ENCODE peak calls at places on chromosomes 16 and 17, in four cellular contexts. M, V, X and H are unnamed samples.

GRCh38 chr16:68079616-68080344 is 5.4 kb upstream of the NFATC3 start:
- DNase-seq in M (no peak), X (no peak), V (no peak), H (no peak)

GRCh38 chr16:55898592-55898991 is 23.4 kb upstream of the CES5A start:
- DNase-seq in X (no peak), M (no peak), V (no peak), H (no peak)

GRCh38 chr17:81011951-81012350 is 20.3 kb downstream of the CHMP6 start:
- DNase-seq in X (no peak), V (no peak), M (no peak), H (no peak)

GRCh38 chr16:80417706-80418105 is 123.1 kb upstream of the DYNLRB2 start:
- DNase-seq in M (no peak), V (no peak), X (no peak), H (no peak)

GRCh38 chr17:82412535-82413520 is 5.3 kb upstream of the HEXD start:
- DNase-seq in V (no peak), X (no peak), M (no peak), H (no peak)

GRCh38 chr17:55462711-55463110 is 41.1 kb upstream of the MMD start:
- DNase-seq in M (no peak), X (no peak), V (no peak), H (no peak)

GRCh38 chr17:34741967-34742366 is 162.6 kb downstream of the TMEM132E start:
- DNase-seq in X (no peak), V (no peak), M (peak), H (peak)

GRCh38 chr17:45020354-45021138 is 30.9 kb downstream of the DCAKD start:
- DNase-seq in V (peak), M (peak), X (no peak), H (peak)

GRCh38 chr17:3557768-3558583 is at the start of gene TRPV3:
- DNase-seq in X (no peak), M (peak), V (no peak), H (no peak)

GRCh38 chr17:15941781-15942180 is 3.1 kb upstream of the ADORA2B start:
- DNase-seq in V (no peak), X (no peak), M (no peak), H (no peak)

GRCh38 chr17:50051082-50051576 is 4.8 kb upstream of the ITGA3 start:
- DNase-seq in X (no peak), V (peak), M (peak), H (peak)

GRCh38 chr17:247767-248166 is 66.3 kb upstream of the DOC2B start:
- DNase-seq in X (no peak), V (no peak), M (no peak), H (no peak)

GRCh38 chr17:68800731-68801130 is 154.5 kb downstream of the ABCA8 start:
- DNase-seq in M (no peak), V (peak), X (no peak), H (no peak)

GRCh38 chr16:4109250-4109736 is 6.9 kb downstream of the ADCY9 start:
- DNase-seq in M (no peak), V (no peak), X (no peak), H (peak)

GRCh38 chr17:3911271-3912053 is 4.8 kb downstream of the P2RX1 start:
- DNase-seq in V (no peak), X (no peak), M (peak), H (peak)

GRCh38 chr17:71187145-71187878 is 933.5 kb upstream of the SOX9 start:
- DNase-seq in M (no peak), X (no peak), V (no peak), H (no peak)

GRCh38 chr17:71192039-71192555 is 928.7 kb upstream of the SOX9 start:
- DNase-seq in X (no peak), M (no peak), V (no peak), H (no peak)

GRCh38 chr17:71192848-71193247 is 928.0 kb upstream of the SOX9 start:
- DNase-seq in V (peak), M (no peak), X (no peak), H (no peak)

GRCh38 chr17:71188811-71189492 is 931.9 kb upstream of the SOX9 start:
- DNase-seq in X (no peak), M (no peak), V (peak), H (no peak)

DNA sequence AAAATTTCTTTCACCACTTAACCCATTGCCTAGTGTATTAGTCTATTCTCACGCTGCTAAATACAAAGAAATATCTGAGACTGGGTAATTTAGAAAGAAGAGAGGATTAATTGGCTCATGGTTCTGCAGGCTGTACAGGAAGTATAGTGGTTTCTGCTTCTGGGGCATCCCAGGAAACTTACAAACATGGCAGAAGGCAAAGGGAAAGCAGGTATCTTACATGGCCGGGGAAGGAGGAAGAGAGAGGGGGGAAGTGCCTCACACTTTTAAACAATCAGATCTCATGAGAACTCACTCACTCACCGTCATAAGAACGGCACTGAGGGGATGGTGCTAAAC is 931.4 kb upstream of the SOX9 start:
- DNase-seq in X (no peak), V (no peak), M (no peak), H (no peak)
- H4K5ac ChIP-seq in X (no peak), V (peak), M (no peak), H (no peak)

DNA sequence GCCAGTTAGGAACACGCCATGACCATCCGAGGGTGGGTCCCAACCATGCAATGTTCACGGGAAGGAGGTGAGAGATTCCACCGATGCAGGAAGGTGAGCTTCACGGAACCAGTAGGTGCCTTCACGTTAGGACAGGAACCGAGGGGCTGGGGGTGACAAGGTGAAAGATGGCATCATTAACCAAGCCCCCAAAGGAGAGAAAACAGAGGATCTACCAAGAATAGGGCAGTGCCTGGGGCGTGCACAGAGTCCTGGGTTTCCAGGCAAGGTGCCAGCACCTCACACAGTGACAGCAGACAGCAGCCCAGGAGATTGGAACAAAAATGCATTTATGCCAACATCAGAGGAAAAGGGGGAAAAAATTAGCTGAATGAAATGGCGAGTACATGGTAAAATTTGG is 137.9 kb downstream of the GSG1L start:
- DNase-seq in X (no peak), V (no peak), M (no peak), H (no peak)
- H4K5ac ChIP-seq in X (no peak), V (no peak), M (no peak), H (no peak)

GRCh38 chr17:14123579-14124278 is 54.4 kb downstream of the COX10 start:
- DNase-seq in V (no peak), X (no peak), M (no peak), H (no peak)

GRCh38 chr17:14121952-14122351 is 52.6 kb downstream of the COX10 start:
- DNase-seq in V (no peak), M (no peak), X (no peak), H (no peak)

GRCh38 chr17:14124854-14125253 is 55.5 kb downstream of the COX10 start:
- DNase-seq in V (no peak), M (no peak), X (no peak), H (no peak)

DNA sequence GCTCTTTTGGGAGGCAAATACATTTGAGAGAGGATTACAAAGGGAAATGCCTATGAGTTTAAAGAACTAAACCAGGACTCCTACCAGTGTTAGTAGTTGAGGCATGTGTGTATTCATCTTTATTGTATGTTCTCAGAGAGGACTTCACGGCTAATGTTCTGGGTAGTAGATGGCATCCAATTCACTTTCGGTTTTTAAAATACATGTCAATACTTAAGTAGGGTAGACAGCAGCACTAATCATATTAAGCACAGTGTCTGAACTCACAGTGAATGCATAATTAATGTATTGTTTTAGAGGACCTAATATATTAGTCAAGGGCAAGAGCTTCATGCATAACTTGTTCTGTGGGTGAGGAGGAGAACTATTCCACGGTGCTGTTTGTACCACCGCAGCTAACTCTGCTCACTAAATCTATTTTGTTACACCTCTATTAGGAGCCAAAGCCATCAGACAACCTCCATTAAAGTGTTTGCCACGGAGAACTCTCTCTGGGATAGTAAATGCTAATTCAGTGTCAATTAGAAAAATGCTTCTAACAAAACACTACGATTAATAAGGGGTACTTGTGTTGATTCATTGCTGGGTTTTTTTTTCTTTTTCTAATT is 56.3 kb downstream of the COX10 start:
- DNase-seq in V (no peak), M (no peak), X (no peak), H (no peak)
- H4K5ac ChIP-seq in V (no peak), M (no peak), X (no peak), H (no peak)

DNA sequence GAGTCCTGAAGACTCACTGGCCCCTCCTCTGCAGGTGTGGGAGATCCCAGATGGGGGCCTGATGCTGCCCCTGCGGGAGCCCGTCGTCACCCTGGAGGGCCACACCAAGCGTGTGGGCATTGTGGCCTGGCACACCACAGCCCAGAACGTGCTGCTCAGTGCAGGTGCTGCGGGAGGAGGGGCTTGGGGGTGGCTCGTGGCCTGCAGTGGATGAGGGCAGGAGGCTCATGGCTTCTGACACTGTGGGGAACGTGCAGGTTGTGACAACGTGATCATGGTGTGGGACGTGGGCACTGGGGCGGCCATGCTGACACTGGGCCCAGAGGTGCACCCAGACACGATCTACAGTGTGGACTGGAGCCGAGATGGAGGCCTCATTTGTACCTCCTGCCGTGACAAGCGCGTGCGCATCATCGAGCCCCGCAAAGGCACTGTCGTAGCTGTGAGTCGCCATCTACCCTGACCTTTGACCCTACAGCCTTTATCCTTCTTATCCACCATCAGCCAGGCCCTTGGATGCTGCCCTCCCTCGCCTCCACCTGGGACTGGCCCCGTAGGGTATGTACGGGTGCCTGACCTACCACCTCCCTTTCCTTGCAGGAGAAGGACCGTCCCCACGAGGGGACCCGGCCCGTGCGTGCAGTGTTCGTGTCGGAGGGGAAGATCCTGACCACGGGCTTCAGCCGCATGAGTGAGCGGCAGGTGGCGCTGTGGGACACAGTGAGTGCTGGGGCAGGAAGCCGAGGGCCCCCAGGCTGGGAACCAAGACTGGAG is 3.6 kb downstream of the CORO1A start:
- DNase-seq in X (no peak), M (peak), V (no peak), H (peak)
- H4K5ac ChIP-seq in X (no peak), M (no peak), V (no peak), H (no peak)

GRCh38 chr17:10385871-10386270 is 13.1 kb upstream of the MYH13 start:
- DNase-seq in V (no peak), X (no peak), M (no peak), H (no peak)

GRCh38 chr17:10384175-10384574 is 11.4 kb upstream of the MYH13 start:
- DNase-seq in M (no peak), V (no peak), X (no peak), H (peak)

GRCh38 chr17:10380631-10381408 is 8.0 kb upstream of the MYH13 start:
- DNase-seq in X (no peak), M (no peak), V (peak), H (no peak)
- H4K5ac ChIP-seq in X (no peak), M (no peak), V (no peak), H (no peak)